ENCODE peak calls at places on chromosomes 3 and 15, in four cellular contexts. V is fibroblast of pulmonary artery, H is progenitor cell of endocrine pancreas, W is ovary. J is an unnamed sample.

GRCh38 chr3:172201136-172201989 is 162.0 kb downstream of the FNDC3B start:
- DNase-seq in V (peak), W (peak), H (no peak), J (no peak)

GRCh38 chr15:58862326-58862725 is 71.2 kb downstream of the SLTM start:
- DNase-seq in H (no peak), W (no peak), V (no peak), J (no peak)

GRCh38 chr3:18127181-18127863 is 297.8 kb downstream of the SATB1 start:
- DNase-seq in H (no peak), W (no peak), V (no peak), J (no peak)

GRCh38 chr3:128348805-128349531 is 117.7 kb downstream of the DNAJB8 start:
- DNase-seq in H (no peak), V (peak), W (no peak), J (no peak)

GRCh38 chr3:183949690-183950089 is 65.0 kb upstream of the PARL start:
- DNase-seq in W (no peak), V (no peak), H (no peak), J (no peak)

GRCh38 chr3:96449803-96450202 is 364.6 kb upstream of the EPHA6 start:
- DNase-seq in W (no peak), V (no peak), H (no peak), J (no peak)

GRCh38 chr3:143119974-143120715 is 574 bp downstream of the CHST2 start:
- DNase-seq in W (no peak), H (peak), V (no peak), J (peak)

GRCh38 chr15:88651293-88651692 is 12.5 kb downstream of the ISG20 start:
- DNase-seq in W (no peak), V (no peak), H (no peak), J (peak)

GRCh38 chr3:178966299-178967183 is 105.1 kb downstream of the ZMAT3 start:
- DNase-seq in W (peak), V (peak), H (no peak), J (no peak)

GRCh38 chr3:139718415-139718814 is 40.6 kb upstream of the NMNAT3 start:
- DNase-seq in W (peak), V (peak), H (peak), J (no peak)

GRCh38 chr3:10551821-10552630 is 46.6 kb upstream of the ATP2B2 start:
- DNase-seq in H (no peak), V (no peak), W (no peak), J (peak)

GRCh38 chr3:109803274-109803673 is 465.9 kb upstream of the DPPA4 start:
- DNase-seq in H (no peak), V (no peak), W (no peak), J (no peak)

GRCh38 chr3:171459942-171460225 is 321 bp downstream of the TNIK start:
- DNase-seq in W (no peak), V (peak), H (no peak), J (no peak)

GRCh38 chr3:130857336-130858026 is 36.4 kb upstream of the ATP2C1 start:
- DNase-seq in W (no peak), H (no peak), V (no peak), J (no peak)

DNA sequence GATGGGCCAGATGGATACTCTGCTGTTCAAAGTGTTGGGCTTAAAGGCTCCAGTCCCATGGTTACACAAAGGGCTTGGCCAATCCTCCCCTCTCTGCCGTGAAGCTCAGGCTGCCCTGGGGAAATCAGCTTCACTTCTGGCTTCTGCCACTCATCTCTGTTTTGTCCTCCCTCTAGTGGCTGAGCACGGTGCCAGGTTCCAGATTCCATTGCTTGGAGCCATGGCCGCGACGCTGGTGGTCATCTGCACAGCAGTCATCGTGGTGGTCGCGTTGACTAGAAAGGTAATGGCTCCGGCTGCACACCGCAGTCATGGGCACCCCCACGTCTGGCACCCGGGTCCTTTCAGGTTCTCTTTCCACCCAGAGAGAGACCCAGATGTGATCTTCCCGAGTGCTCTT is 5.6 kb downstream of the TIGIT start:
- DNase-seq in H (no peak), W (no peak), V (peak), J (no peak)
- TF ChIP-seq CTCF in H (peak), W (no peak), V (peak), J (peak)

GRCh38 chr3:98596902-98597500 is 3.6 kb upstream of the CPOX start:
- DNase-seq in V (peak), W (no peak), H (no peak), J (no peak)
- TF ChIP-seq CTCF in V (peak), W (no peak), H (peak), J (peak)

GRCh38 chr3:169563775-169564059 is 99.8 kb downstream of the MECOM start:
- DNase-seq in V (no peak), W (no peak), H (no peak), J (no peak)

GRCh38 chr3:169562988-169563774 is 100.3 kb downstream of the MECOM start:
- DNase-seq in H (no peak), V (no peak), W (no peak), J (no peak)

GRCh38 chr3:169564883-169565282 is 98.6 kb downstream of the MECOM start:
- DNase-seq in W (no peak), H (no peak), V (no peak), J (no peak)
- TF ChIP-seq CTCF in W (no peak), H (peak), V (peak), J (peak)

GRCh38 chr3:37025562-37026335 is 32.4 kb downstream of the MLH1 start:
- DNase-seq in V (no peak), W (no peak), H (no peak), J (no peak)

GRCh38 chr3:37028329-37028728 is 35.0 kb downstream of the MLH1 start:
- DNase-seq in H (no peak), V (peak), W (peak), J (no peak)

GRCh38 chr3:37024820-37025405 is 31.6 kb downstream of the MLH1 start:
- DNase-seq in W (no peak), V (no peak), H (no peak), J (no peak)

GRCh38 chr3:37026851-37027250 is 33.5 kb downstream of the MLH1 start:
- DNase-seq in W (no peak), H (no peak), V (no peak), J (no peak)

DNA sequence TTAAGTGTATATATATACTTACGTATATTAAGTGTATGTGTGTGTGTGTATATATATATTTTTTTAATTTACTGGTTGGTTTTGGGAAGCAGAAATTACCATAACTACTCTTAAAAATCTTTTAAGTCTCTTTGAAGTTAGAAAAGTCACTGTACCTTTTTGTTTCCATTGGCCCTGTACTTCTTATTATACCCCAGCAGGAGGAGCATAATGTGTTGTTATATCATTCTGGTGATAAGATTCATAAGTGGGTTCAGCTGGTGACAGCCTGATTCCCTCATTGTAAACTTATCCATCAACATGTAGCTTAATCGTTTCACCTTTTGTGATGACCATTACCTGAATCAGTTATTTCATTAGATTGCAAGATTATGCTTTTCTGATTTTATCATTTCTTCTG is 30.8 kb downstream of the MLH1 start:
- DNase-seq in V (peak), W (no peak), H (no peak), J (no peak)
- TF ChIP-seq CTCF in V (peak), W (no peak), H (peak), J (peak)

DNA sequence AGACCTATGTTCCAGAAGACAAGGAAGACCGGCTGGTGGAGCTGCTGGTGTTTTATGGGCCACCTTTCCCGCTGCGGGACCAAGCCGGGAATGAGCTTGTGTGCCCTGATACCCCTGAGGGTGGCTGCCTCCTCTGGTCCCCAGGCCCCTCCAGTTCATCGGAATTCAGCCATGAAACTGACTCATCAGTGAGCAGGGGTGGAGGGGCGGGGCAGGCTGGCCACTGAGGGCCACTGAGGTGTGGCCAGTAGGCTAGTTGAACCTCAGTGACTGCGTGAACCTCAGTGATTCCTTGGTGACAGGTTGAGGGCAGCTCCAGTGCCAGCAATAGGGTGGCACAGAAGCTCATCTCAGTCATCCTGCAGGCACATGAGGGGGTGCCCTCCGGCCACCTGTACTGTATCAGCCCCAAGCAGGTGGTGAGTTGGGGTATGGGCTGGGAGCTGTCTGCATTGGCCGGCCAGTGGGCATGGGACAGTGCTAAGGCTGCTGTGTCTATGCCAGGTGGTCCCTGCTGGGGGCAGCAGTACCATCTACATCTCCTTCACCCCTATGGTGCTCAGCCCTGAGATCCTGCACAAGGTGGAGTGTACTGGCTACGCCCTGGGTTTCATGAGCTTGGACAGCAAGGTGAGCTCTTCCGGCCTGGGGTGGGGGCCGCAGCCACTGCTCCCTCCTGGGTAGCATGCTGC is 20.3 kb downstream of the ACAA1 start:
- DNase-seq in H (no peak), V (no peak), W (no peak), J (no peak)
- TF ChIP-seq CTCF in H (no peak), V (no peak), W (no peak), J (no peak)

GRCh38 chr3:53772562-53773329 is 73.5 kb downstream of the CHDH start:
- DNase-seq in V (no peak), W (no peak), H (no peak), J (no peak)
- TF ChIP-seq CTCF in V (no peak), W (no peak), H (no peak), J (no peak)